ENCODE peak calls at places on chromosomes 6 and 20, in ten cellular contexts. One of them, this sample, is unnamed.

GRCh38 chr6:12482386-12482785 is 192.2 kb downstream of the EDN1 start:
- DNase-seq in upper lobe of right lung: no peak
- DNase-seq in ovary: no peak
- DNase-seq in GM12878: no peak
- DNase-seq in mesendoderm: peak
- DNase-seq in PC-3: peak
- DNase-seq in Karpas-422: no peak
- DNase-seq in HCT116: no peak
- DNase-seq in CD8-positive, alpha-beta T cell: no peak
- DNase-seq in AG04450: no peak
- DNase-seq in this sample: no peak

GRCh38 chr6:117167520-117168271 is 97.7 kb upstream of the VGLL2 start:
- DNase-seq in upper lobe of right lung: no peak
- DNase-seq in ovary: no peak
- DNase-seq in GM12878: no peak
- DNase-seq in mesendoderm: peak
- DNase-seq in PC-3: peak
- DNase-seq in Karpas-422: no peak
- DNase-seq in HCT116: peak
- DNase-seq in CD8-positive, alpha-beta T cell: no peak
- DNase-seq in AG04450: no peak
- DNase-seq in this sample: no peak

GRCh38 chr6:47478233-47479155 is 905 bp downstream of the CD2AP start:
- DNase-seq in upper lobe of right lung: no peak
- DNase-seq in ovary: no peak
- DNase-seq in GM12878: no peak
- DNase-seq in mesendoderm: peak
- DNase-seq in PC-3: peak
- DNase-seq in Karpas-422: peak
- DNase-seq in HCT116: no peak
- DNase-seq in CD8-positive, alpha-beta T cell: no peak
- DNase-seq in AG04450: no peak
- DNase-seq in this sample: no peak

GRCh38 chr6:26427093-26427809 is 13.1 kb upstream of the BTN3A3 start:
- DNase-seq in upper lobe of right lung: no peak
- DNase-seq in ovary: no peak
- DNase-seq in GM12878: no peak
- DNase-seq in mesendoderm: no peak
- DNase-seq in PC-3: no peak
- DNase-seq in Karpas-422: no peak
- DNase-seq in HCT116: no peak
- DNase-seq in CD8-positive, alpha-beta T cell: no peak
- DNase-seq in AG04450: no peak
- DNase-seq in this sample: no peak

GRCh38 chr6:21386744-21387143 is 206.8 kb upstream of the SOX4 start:
- DNase-seq in upper lobe of right lung: no peak
- DNase-seq in ovary: no peak
- DNase-seq in GM12878: no peak
- DNase-seq in mesendoderm: peak
- DNase-seq in PC-3: peak
- DNase-seq in Karpas-422: no peak
- DNase-seq in HCT116: no peak
- DNase-seq in CD8-positive, alpha-beta T cell: no peak
- DNase-seq in AG04450: no peak
- DNase-seq in this sample: no peak

GRCh38 chr20:18288748-18289705 is 700 bp downstream of the ZNF133 start:
- DNase-seq in upper lobe of right lung: no peak
- DNase-seq in ovary: peak
- DNase-seq in GM12878: no peak
- DNase-seq in mesendoderm: peak
- DNase-seq in PC-3: no peak
- DNase-seq in Karpas-422: no peak
- DNase-seq in HCT116: no peak
- DNase-seq in CD8-positive, alpha-beta T cell: no peak
- DNase-seq in AG04450: no peak
- DNase-seq in this sample: no peak

GRCh38 chr20:62899633-62900051 is 26.7 kb downstream of the DIDO1 start:
- DNase-seq in upper lobe of right lung: no peak
- DNase-seq in ovary: no peak
- DNase-seq in GM12878: no peak
- DNase-seq in mesendoderm: peak
- DNase-seq in PC-3: no peak
- DNase-seq in Karpas-422: no peak
- DNase-seq in HCT116: no peak
- DNase-seq in CD8-positive, alpha-beta T cell: no peak
- DNase-seq in AG04450: no peak
- DNase-seq in this sample: no peak

GRCh38 chr6:33962673-33963072 is 158.9 kb upstream of the MLN start:
- DNase-seq in upper lobe of right lung: peak
- DNase-seq in ovary: no peak
- DNase-seq in GM12878: no peak
- DNase-seq in mesendoderm: no peak
- DNase-seq in PC-3: no peak
- DNase-seq in Karpas-422: no peak
- DNase-seq in HCT116: no peak
- DNase-seq in CD8-positive, alpha-beta T cell: no peak
- DNase-seq in AG04450: no peak
- DNase-seq in this sample: no peak

GRCh38 chr6:9404351-9405146 is 969.2 kb upstream of the SLC35B3 start:
- DNase-seq in upper lobe of right lung: no peak
- DNase-seq in ovary: no peak
- DNase-seq in GM12878: no peak
- DNase-seq in mesendoderm: peak
- DNase-seq in PC-3: peak
- DNase-seq in Karpas-422: no peak
- DNase-seq in HCT116: no peak
- DNase-seq in CD8-positive, alpha-beta T cell: no peak
- DNase-seq in AG04450: no peak
- DNase-seq in this sample: no peak

GRCh38 chr6:143647712-143648111 is 30.1 kb upstream of the PHACTR2 start:
- DNase-seq in upper lobe of right lung: no peak
- DNase-seq in ovary: no peak
- DNase-seq in GM12878: no peak
- DNase-seq in mesendoderm: peak
- DNase-seq in PC-3: no peak
- DNase-seq in Karpas-422: no peak
- DNase-seq in HCT116: no peak
- DNase-seq in CD8-positive, alpha-beta T cell: no peak
- DNase-seq in AG04450: no peak
- DNase-seq in this sample: no peak

GRCh38 chr20:24630486-24631172 is 161.2 kb downstream of the SYNDIG1 start:
- DNase-seq in upper lobe of right lung: no peak
- DNase-seq in ovary: no peak
- DNase-seq in GM12878: no peak
- DNase-seq in mesendoderm: no peak
- DNase-seq in PC-3: no peak
- DNase-seq in Karpas-422: no peak
- DNase-seq in HCT116: no peak
- DNase-seq in CD8-positive, alpha-beta T cell: no peak
- DNase-seq in AG04450: no peak
- DNase-seq in this sample: no peak

GRCh38 chr6:137811121-137811911 is 55.7 kb upstream of the TNFAIP3 start:
- DNase-seq in upper lobe of right lung: peak
- DNase-seq in ovary: no peak
- DNase-seq in GM12878: peak
- DNase-seq in mesendoderm: no peak
- DNase-seq in PC-3: peak
- DNase-seq in Karpas-422: peak
- DNase-seq in HCT116: peak
- DNase-seq in CD8-positive, alpha-beta T cell: peak
- DNase-seq in AG04450: peak
- DNase-seq in this sample: peak

GRCh38 chr6:137808836-137809315 is 58.2 kb upstream of the TNFAIP3 start:
- DNase-seq in upper lobe of right lung: no peak
- DNase-seq in ovary: no peak
- DNase-seq in GM12878: no peak
- DNase-seq in mesendoderm: no peak
- DNase-seq in PC-3: peak
- DNase-seq in Karpas-422: peak
- DNase-seq in HCT116: no peak
- DNase-seq in CD8-positive, alpha-beta T cell: no peak
- DNase-seq in AG04450: no peak
- DNase-seq in this sample: no peak

GRCh38 chr6:137811912-137812553 is 55.0 kb upstream of the TNFAIP3 start:
- DNase-seq in upper lobe of right lung: no peak
- DNase-seq in ovary: no peak
- DNase-seq in GM12878: no peak
- DNase-seq in mesendoderm: no peak
- DNase-seq in PC-3: no peak
- DNase-seq in Karpas-422: no peak
- DNase-seq in HCT116: no peak
- DNase-seq in CD8-positive, alpha-beta T cell: no peak
- DNase-seq in AG04450: no peak
- DNase-seq in this sample: no peak

GRCh38 chr6:137808191-137808590 is 58.9 kb upstream of the TNFAIP3 start:
- DNase-seq in upper lobe of right lung: no peak
- DNase-seq in ovary: no peak
- DNase-seq in GM12878: no peak
- DNase-seq in mesendoderm: no peak
- DNase-seq in PC-3: peak
- DNase-seq in Karpas-422: no peak
- DNase-seq in HCT116: no peak
- DNase-seq in CD8-positive, alpha-beta T cell: no peak
- DNase-seq in AG04450: no peak
- DNase-seq in this sample: no peak

DNA sequence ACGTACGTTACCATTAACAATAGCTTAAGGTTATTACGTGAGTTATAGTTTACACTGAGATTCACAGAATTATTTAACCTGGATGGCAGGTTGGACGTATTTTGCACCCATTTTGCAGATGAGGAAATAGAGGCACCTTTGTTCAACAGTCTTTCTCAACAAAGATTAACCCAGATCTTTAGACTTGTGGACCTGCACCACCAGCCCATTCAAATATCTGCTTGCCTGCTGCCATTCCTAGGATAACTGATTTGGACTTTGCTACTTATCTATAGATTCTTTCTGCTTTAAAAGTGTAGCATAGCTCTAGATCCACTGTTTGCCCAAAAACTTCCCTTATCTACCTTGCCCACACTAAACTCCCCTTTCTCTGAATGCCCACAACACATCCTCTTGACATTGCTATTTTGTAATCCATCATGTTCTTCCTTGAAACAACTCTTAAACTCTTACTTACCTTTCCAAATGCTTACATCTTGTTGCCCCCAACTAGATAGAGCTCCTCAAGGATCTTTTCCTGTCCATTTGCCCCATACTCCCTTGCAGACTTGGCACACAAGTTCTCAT is 56.4 kb upstream of the TNFAIP3 start:
- DNase-seq in upper lobe of right lung: no peak
- DNase-seq in ovary: no peak
- DNase-seq in GM12878: no peak
- DNase-seq in mesendoderm: no peak
- DNase-seq in PC-3: no peak
- DNase-seq in Karpas-422: peak
- DNase-seq in HCT116: no peak
- DNase-seq in CD8-positive, alpha-beta T cell: no peak
- DNase-seq in AG04450: no peak
- DNase-seq in this sample: no peak
- H3K27ac ChIP-seq in upper lobe of right lung: peak
- H3K27ac ChIP-seq in ovary: no peak
- H3K27ac ChIP-seq in GM12878: peak
- H3K27ac ChIP-seq in mesendoderm: no peak
- H3K27ac ChIP-seq in PC-3: peak
- H3K27ac ChIP-seq in Karpas-422: no peak
- H3K27ac ChIP-seq in HCT116: no peak
- H3K27ac ChIP-seq in CD8-positive, alpha-beta T cell: peak
- H3K27ac ChIP-seq in AG04450: no peak
- H3K27ac ChIP-seq in this sample: peak

GRCh38 chr6:135300576-135300975 is 119.5 kb downstream of the MYB start:
- DNase-seq in upper lobe of right lung: no peak
- DNase-seq in ovary: no peak
- DNase-seq in GM12878: no peak
- DNase-seq in mesendoderm: no peak
- DNase-seq in PC-3: no peak
- DNase-seq in Karpas-422: no peak
- DNase-seq in HCT116: no peak
- DNase-seq in CD8-positive, alpha-beta T cell: no peak
- DNase-seq in AG04450: no peak
- DNase-seq in this sample: no peak
- H3K27ac ChIP-seq in upper lobe of right lung: no peak
- H3K27ac ChIP-seq in ovary: no peak
- H3K27ac ChIP-seq in GM12878: no peak
- H3K27ac ChIP-seq in mesendoderm: no peak
- H3K27ac ChIP-seq in PC-3: no peak
- H3K27ac ChIP-seq in Karpas-422: no peak
- H3K27ac ChIP-seq in HCT116: no peak
- H3K27ac ChIP-seq in CD8-positive, alpha-beta T cell: no peak
- H3K27ac ChIP-seq in AG04450: no peak
- H3K27ac ChIP-seq in this sample: no peak

GRCh38 chr6:125942677-125943527 is 13.7 kb upstream of the HINT3 start:
- DNase-seq in upper lobe of right lung: no peak
- DNase-seq in ovary: no peak
- DNase-seq in GM12878: no peak
- DNase-seq in mesendoderm: peak
- DNase-seq in PC-3: peak
- DNase-seq in Karpas-422: no peak
- DNase-seq in HCT116: no peak
- DNase-seq in CD8-positive, alpha-beta T cell: no peak
- DNase-seq in AG04450: no peak
- DNase-seq in this sample: no peak
- H3K27ac ChIP-seq in upper lobe of right lung: no peak
- H3K27ac ChIP-seq in ovary: no peak
- H3K27ac ChIP-seq in GM12878: no peak
- H3K27ac ChIP-seq in mesendoderm: no peak
- H3K27ac ChIP-seq in PC-3: peak
- H3K27ac ChIP-seq in Karpas-422: no peak
- H3K27ac ChIP-seq in HCT116: no peak
- H3K27ac ChIP-seq in CD8-positive, alpha-beta T cell: no peak
- H3K27ac ChIP-seq in AG04450: no peak
- H3K27ac ChIP-seq in this sample: peak

DNA sequence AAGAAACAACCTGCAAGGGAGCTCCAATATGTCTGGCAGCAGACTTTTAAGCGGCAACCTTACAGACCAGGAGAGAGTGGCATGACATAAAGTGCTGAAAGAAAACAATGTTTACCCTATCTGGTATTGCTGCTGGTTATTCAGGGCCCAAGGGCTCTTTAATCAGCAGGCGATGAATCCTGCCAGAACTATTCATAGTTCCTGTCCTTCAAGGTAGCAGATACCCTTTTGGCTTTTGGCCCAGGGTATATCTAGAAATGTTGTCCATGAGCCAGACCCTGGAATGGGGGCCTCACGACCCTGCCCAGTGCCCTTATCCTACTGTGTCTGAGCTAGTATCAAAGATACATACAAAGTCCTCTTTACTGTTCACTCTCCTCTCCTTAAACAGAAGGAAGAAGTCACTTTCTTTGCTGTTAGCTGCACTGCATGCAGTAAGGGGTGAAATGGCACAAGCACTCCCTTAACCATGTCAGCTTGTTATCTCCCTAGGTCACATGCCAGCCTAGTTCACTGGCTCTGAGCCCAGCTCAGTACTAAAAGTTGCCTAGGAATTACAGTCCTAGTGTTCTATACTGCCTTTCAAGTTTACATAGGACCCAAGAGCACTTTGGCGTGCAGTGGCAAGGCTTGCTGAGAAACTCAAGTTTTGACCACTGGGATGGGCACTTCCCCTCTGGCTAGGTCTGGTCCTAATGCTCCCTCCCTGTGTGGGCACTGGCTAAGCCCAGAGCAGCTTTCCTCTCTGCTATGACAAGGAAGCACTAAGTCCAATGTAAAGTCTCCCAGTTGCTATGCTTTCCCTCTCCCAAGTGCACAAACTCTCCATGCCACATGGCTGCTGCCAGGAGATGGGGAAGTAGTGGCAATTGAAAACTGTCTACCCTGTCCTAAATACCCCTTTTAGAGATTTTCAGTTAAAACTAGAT is 122.0 kb downstream of the HTR1B start:
- DNase-seq in upper lobe of right lung: no peak
- DNase-seq in ovary: no peak
- DNase-seq in GM12878: no peak
- DNase-seq in mesendoderm: no peak
- DNase-seq in PC-3: no peak
- DNase-seq in Karpas-422: no peak
- DNase-seq in HCT116: no peak
- DNase-seq in CD8-positive, alpha-beta T cell: no peak
- DNase-seq in AG04450: no peak
- DNase-seq in this sample: no peak
- H3K27ac ChIP-seq in upper lobe of right lung: no peak
- H3K27ac ChIP-seq in ovary: no peak
- H3K27ac ChIP-seq in GM12878: no peak
- H3K27ac ChIP-seq in mesendoderm: no peak
- H3K27ac ChIP-seq in PC-3: no peak
- H3K27ac ChIP-seq in Karpas-422: no peak
- H3K27ac ChIP-seq in HCT116: peak
- H3K27ac ChIP-seq in CD8-positive, alpha-beta T cell: no peak
- H3K27ac ChIP-seq in AG04450: no peak
- H3K27ac ChIP-seq in this sample: no peak